ENCODE peak calls at places on chromosomes 3 and 15, in five cellular contexts. One of them, this sample, is unnamed.

GRCh38 chr3:196988241-196989029 is 19.8 kb upstream of the PIGZ start:
- DNase-seq in A549: no peak
- DNase-seq in ovary: no peak
- DNase-seq in adrenal gland: peak; percentile 81
- DNase-seq in cardiac fibroblast: no peak
- DNase-seq in this sample: peak; percentile 52

GRCh38 chr15:92803852-92804609 is 96.1 kb upstream of the CHD2 start:
- DNase-seq in A549: peak; percentile 96
- DNase-seq in ovary: peak; percentile 45
- DNase-seq in adrenal gland: peak; percentile 85
- DNase-seq in cardiac fibroblast: peak; percentile 100
- DNase-seq in this sample: peak; percentile 57

GRCh38 chr15:78956937-78957336 is 12.1 kb upstream of the CTSH start:
- DNase-seq in A549: no peak
- DNase-seq in ovary: no peak
- DNase-seq in adrenal gland: no peak
- DNase-seq in cardiac fibroblast: no peak
- DNase-seq in this sample: no peak

GRCh38 chr3:114411292-114411691 is 117.5 kb downstream of the TIGIT start:
- DNase-seq in A549: no peak
- DNase-seq in ovary: no peak
- DNase-seq in adrenal gland: no peak
- DNase-seq in cardiac fibroblast: peak; percentile 49
- DNase-seq in this sample: peak; percentile 92

GRCh38 chr3:131795382-131796085 is 239.3 kb downstream of the CPNE4 start:
- DNase-seq in A549: no peak
- DNase-seq in ovary: no peak
- DNase-seq in adrenal gland: peak; percentile 18
- DNase-seq in cardiac fibroblast: peak; percentile 51
- DNase-seq in this sample: peak; percentile 11

GRCh38 chr3:4575413-4575812 is 82.3 kb downstream of the ITPR1 start:
- DNase-seq in A549: no peak
- DNase-seq in ovary: no peak
- DNase-seq in adrenal gland: peak; percentile 35
- DNase-seq in cardiac fibroblast: peak; percentile 47
- DNase-seq in this sample: no peak

GRCh38 chr15:75151214-75152128 is 50.2 kb upstream of the C15orf39 start:
- DNase-seq in A549: no peak
- DNase-seq in ovary: no peak
- DNase-seq in adrenal gland: no peak
- DNase-seq in cardiac fibroblast: no peak
- DNase-seq in this sample: no peak

GRCh38 chr3:4977001-4977888 is 2.0 kb upstream of the BHLHE40 start:
- DNase-seq in A549: peak; percentile 62
- DNase-seq in ovary: peak; percentile 88
- DNase-seq in adrenal gland: peak; percentile 94
- DNase-seq in cardiac fibroblast: peak; percentile 94
- DNase-seq in this sample: peak; percentile 34

GRCh38 chr15:86425746-86426145 is 346.1 kb downstream of the AGBL1 start:
- DNase-seq in A549: no peak
- DNase-seq in ovary: no peak
- DNase-seq in adrenal gland: no peak
- DNase-seq in cardiac fibroblast: no peak
- DNase-seq in this sample: no peak

GRCh38 chr3:187293977-187294376 is 2.4 kb upstream of the MASP1 start:
- DNase-seq in A549: no peak
- DNase-seq in ovary: no peak
- DNase-seq in adrenal gland: no peak
- DNase-seq in cardiac fibroblast: no peak
- DNase-seq in this sample: no peak

GRCh38 chr3:165754219-165755007 is 82.8 kb downstream of the BCHE start:
- DNase-seq in A549: no peak
- DNase-seq in ovary: no peak
- DNase-seq in adrenal gland: no peak
- DNase-seq in cardiac fibroblast: no peak
- DNase-seq in this sample: no peak

GRCh38 chr15:89129123-89129815 is 41.0 kb downstream of the ABHD2 start:
- DNase-seq in A549: peak; percentile 68
- DNase-seq in ovary: peak; percentile 57
- DNase-seq in adrenal gland: no peak
- DNase-seq in cardiac fibroblast: peak; percentile 60
- DNase-seq in this sample: peak; percentile 29

GRCh38 chr3:126345641-126346460 is 11.4 kb downstream of the KLF15 start:
- DNase-seq in A549: no peak
- DNase-seq in ovary: no peak
- DNase-seq in adrenal gland: no peak
- DNase-seq in cardiac fibroblast: no peak
- DNase-seq in this sample: no peak

GRCh38 chr3:17179381-17180205 is 294.8 kb downstream of the PLCL2 start:
- DNase-seq in A549: no peak
- DNase-seq in ovary: no peak
- DNase-seq in adrenal gland: no peak
- DNase-seq in cardiac fibroblast: peak; percentile 45
- DNase-seq in this sample: peak; percentile 45

GRCh38 chr3:46904303-46905190 is 27.0 kb downstream of the PTH1R start:
- DNase-seq in A549: no peak
- DNase-seq in ovary: no peak
- DNase-seq in adrenal gland: no peak
- DNase-seq in cardiac fibroblast: no peak
- DNase-seq in this sample: no peak

GRCh38 chr3:157356541-157356940 is 80.1 kb upstream of the PTX3 start:
- DNase-seq in A549: no peak
- DNase-seq in ovary: no peak
- DNase-seq in adrenal gland: no peak
- DNase-seq in cardiac fibroblast: no peak
- DNase-seq in this sample: no peak

GRCh38 chr15:50906954-50907865 is 1.3 kb upstream of the AP4E1 start:
- DNase-seq in A549: no peak
- DNase-seq in ovary: no peak
- DNase-seq in adrenal gland: no peak
- DNase-seq in cardiac fibroblast: no peak
- DNase-seq in this sample: peak; percentile 42

GRCh38 chr3:131109156-131109555 is 82.5 kb downstream of the NEK11 start:
- DNase-seq in A549: no peak
- DNase-seq in ovary: no peak
- DNase-seq in adrenal gland: no peak
- DNase-seq in cardiac fibroblast: no peak
- DNase-seq in this sample: no peak

GRCh38 chr3:118641608-118642007 is 393.0 kb downstream of the IGSF11 start:
- DNase-seq in A549: no peak
- DNase-seq in ovary: no peak
- DNase-seq in adrenal gland: no peak
- DNase-seq in cardiac fibroblast: no peak
- DNase-seq in this sample: peak; percentile 59

GRCh38 chr15:29937956-29938355 is 115.7 kb upstream of the TJP1 start:
- DNase-seq in A549: no peak
- DNase-seq in ovary: no peak
- DNase-seq in adrenal gland: no peak
- DNase-seq in cardiac fibroblast: peak; percentile 36
- DNase-seq in this sample: no peak

GRCh38 chr3:189701934-189702693 is 70.9 kb downstream of the TP63 start:
- DNase-seq in A549: no peak
- DNase-seq in ovary: no peak
- DNase-seq in adrenal gland: no peak
- DNase-seq in cardiac fibroblast: peak; percentile 36
- DNase-seq in this sample: no peak

GRCh38 chr3:138331143-138331894 is 1.7 kb upstream of the NME9 start:
- DNase-seq in A549: no peak
- DNase-seq in ovary: no peak
- DNase-seq in adrenal gland: no peak
- DNase-seq in cardiac fibroblast: peak; percentile 24
- DNase-seq in this sample: no peak

GRCh38 chr3:138334608-138335007 is 5.0 kb upstream of the NME9 start:
- DNase-seq in A549: no peak
- DNase-seq in ovary: no peak
- DNase-seq in adrenal gland: no peak
- DNase-seq in cardiac fibroblast: no peak
- DNase-seq in this sample: no peak

GRCh38 chr3:138329127-138329983 is at the start of gene NME9:
- DNase-seq in A549: peak; percentile 89
- DNase-seq in ovary: peak; percentile 89
- DNase-seq in adrenal gland: peak; percentile 93
- DNase-seq in cardiac fibroblast: peak; percentile 91
- DNase-seq in this sample: peak; percentile 93

GRCh38 chr3:138329984-138330293 is 288 bp upstream of the NME9 start:
- DNase-seq in A549: no peak
- DNase-seq in ovary: no peak
- DNase-seq in adrenal gland: no peak
- DNase-seq in cardiac fibroblast: no peak
- DNase-seq in this sample: no peak

GRCh38 chr3:138332472-138333073 is 2.9 kb upstream of the NME9 start:
- DNase-seq in A549: peak; percentile 40
- DNase-seq in ovary: no peak
- DNase-seq in adrenal gland: no peak
- DNase-seq in cardiac fibroblast: peak; percentile 71
- DNase-seq in this sample: peak; percentile 52
- H3K4me3 ChIP-seq in A549: no peak overlapping the region
- H3K4me3 ChIP-seq in ovary: no peak overlapping the region
- H3K4me3 ChIP-seq in adrenal gland: no peak overlapping the region
- H3K4me3 ChIP-seq in cardiac fibroblast: no peak overlapping the region
- H3K4me3 ChIP-seq in this sample: no peak overlapping the region

DNA sequence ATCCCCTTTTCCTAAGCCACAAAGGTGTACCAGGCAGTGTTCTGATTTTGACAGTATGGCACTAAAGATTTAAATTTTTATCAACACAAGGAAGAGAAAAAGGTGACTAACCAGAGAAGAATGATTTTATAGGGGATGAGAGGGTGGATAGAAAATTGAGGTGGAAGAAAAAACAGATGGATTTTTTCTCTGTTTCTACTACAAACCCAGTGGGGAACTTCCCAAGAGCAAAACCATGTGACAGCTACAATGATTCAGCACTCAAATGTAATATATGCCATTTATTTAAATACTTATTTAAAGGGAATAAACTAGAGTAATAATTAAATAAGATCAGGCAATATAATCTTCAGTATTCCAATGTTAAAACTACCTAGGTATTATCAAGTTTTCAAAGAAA is 11.1 kb downstream of the DCUN1D1 start:
- DNase-seq in A549: peak; percentile 8
- DNase-seq in ovary: no peak
- DNase-seq in adrenal gland: no peak
- DNase-seq in cardiac fibroblast: peak; percentile 47
- DNase-seq in this sample: no peak
- H3K4me3 ChIP-seq in A549: no peak overlapping the region
- H3K4me3 ChIP-seq in ovary: no peak overlapping the region
- H3K4me3 ChIP-seq in adrenal gland: no peak overlapping the region
- H3K4me3 ChIP-seq in cardiac fibroblast: no peak overlapping the region
- H3K4me3 ChIP-seq in this sample: no peak overlapping the region

DNA sequence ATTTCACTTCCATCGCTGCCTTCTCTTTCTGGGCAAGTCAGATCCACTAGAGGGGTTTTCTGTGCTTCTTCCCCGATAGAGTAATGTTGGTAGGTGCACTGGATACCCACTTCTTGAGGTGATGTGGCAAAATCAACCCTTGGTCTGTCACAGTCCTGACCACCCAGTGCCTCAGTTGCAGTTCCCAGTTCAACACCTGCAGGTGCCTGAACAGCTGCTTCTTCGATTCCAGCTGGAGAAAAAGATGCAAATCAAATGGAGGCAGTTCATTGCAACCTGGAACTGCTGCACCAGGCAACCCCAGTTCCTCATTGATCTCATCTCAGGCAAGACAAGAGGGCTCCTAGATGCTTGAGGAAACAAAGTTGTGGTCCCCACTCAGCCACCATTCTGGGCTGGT is 186.6 kb downstream of the UBE2E2 start:
- DNase-seq in A549: no peak
- DNase-seq in ovary: no peak
- DNase-seq in adrenal gland: no peak
- DNase-seq in cardiac fibroblast: no peak
- DNase-seq in this sample: no peak
- H3K4me3 ChIP-seq in A549: no peak overlapping the region
- H3K4me3 ChIP-seq in ovary: no peak overlapping the region
- H3K4me3 ChIP-seq in adrenal gland: no peak overlapping the region
- H3K4me3 ChIP-seq in cardiac fibroblast: no peak overlapping the region
- H3K4me3 ChIP-seq in this sample: no peak overlapping the region

GRCh38 chr15:41773332-41773728 is 954 bp upstream of the MAPKBP1 start:
- DNase-seq in A549: no peak
- DNase-seq in ovary: no peak
- DNase-seq in adrenal gland: no peak
- DNase-seq in cardiac fibroblast: no peak
- DNase-seq in this sample: no peak
- H3K4me3 ChIP-seq in A549: no peak overlapping the region
- H3K4me3 ChIP-seq in ovary: peak overlapping the region; percentile 64
- H3K4me3 ChIP-seq in adrenal gland: no peak overlapping the region
- H3K4me3 ChIP-seq in cardiac fibroblast: peak overlapping the region; percentile 65
- H3K4me3 ChIP-seq in this sample: peak overlapping the region; percentile 60

DNA sequence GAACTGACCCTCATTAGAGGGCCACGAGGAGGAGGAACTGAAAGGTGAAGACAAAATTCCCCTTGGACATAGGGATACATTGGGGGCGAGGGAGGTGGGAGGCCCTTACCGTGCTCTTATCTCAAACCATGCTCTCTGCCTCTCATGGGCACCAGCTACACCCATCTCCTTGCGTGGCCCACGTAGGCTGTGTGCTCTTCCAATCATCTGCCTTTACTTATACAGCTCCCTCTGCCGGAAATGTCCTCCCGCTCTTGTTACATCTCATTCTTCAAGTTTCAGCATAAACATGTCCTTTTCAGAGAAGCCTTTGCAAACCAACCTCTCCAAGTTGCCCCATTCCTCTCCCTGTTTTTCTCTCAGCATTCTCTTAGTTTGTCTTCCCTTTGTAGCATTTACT is 307.8 kb upstream of the PROK2 start:
- DNase-seq in A549: no peak
- DNase-seq in ovary: no peak
- DNase-seq in adrenal gland: no peak
- DNase-seq in cardiac fibroblast: no peak
- DNase-seq in this sample: peak; percentile 35
- H3K4me3 ChIP-seq in A549: no peak overlapping the region
- H3K4me3 ChIP-seq in ovary: no peak overlapping the region
- H3K4me3 ChIP-seq in adrenal gland: no peak overlapping the region
- H3K4me3 ChIP-seq in cardiac fibroblast: no peak overlapping the region
- H3K4me3 ChIP-seq in this sample: no peak overlapping the region

This sample was measured in HAP-1.